ENCODE peak calls at places on chromosomes 12 and 14, in five cellular contexts. K is PC-3, Q is AG10803, D is psoas muscle, N is IMR-90. O is an unnamed sample.

GRCh38 chr12:39235990-39236767 is 206.7 kb downstream of the KIF21A start:
- DNase-seq in K (peak; percentile 89), Q (no peak), D (no peak), N (no peak), O (peak; percentile 28)

GRCh38 chr12:113203852-113204760 is 17.2 kb upstream of the TPCN1 start:
- DNase-seq in K (no peak), Q (peak; percentile 31), D (no peak), N (no peak), O (peak; percentile 55)

GRCh38 chr12:109735051-109735521 is 21.5 kb downstream of the FAM222A start:
- DNase-seq in K (no peak), Q (no peak), D (peak; percentile 9), N (no peak), O (no peak)

GRCh38 chr12:52151859-52152783 is 39.7 kb downstream of the KRT80 start:
- DNase-seq in K (peak; percentile 82), Q (peak; percentile 68), D (peak; percentile 79), N (peak; percentile 41), O (peak; percentile 60)

GRCh38 chr14:97978336-97978735 is 1181.2 kb downstream of the VRK1 start:
- DNase-seq in K (peak; percentile 68), Q (peak; percentile 66), D (peak; percentile 75), N (no peak), O (peak; percentile 2)

GRCh38 chr14:91968280-91968679 is 20.8 kb upstream of the FBLN5 start:
- DNase-seq in K (no peak), Q (no peak), D (no peak), N (no peak), O (no peak)

GRCh38 chr12:94779520-94779919 is 129.2 kb upstream of the TMCC3 start:
- DNase-seq in K (no peak), Q (peak; percentile 90), D (no peak), N (peak; percentile 26), O (peak; percentile 65)

GRCh38 chr14:74549588-74549987 is 56.0 kb downstream of the ISCA2 start:
- DNase-seq in K (peak; percentile 71), Q (peak; percentile 34), D (no peak), N (no peak), O (no peak)

GRCh38 chr12:117850048-117850447 is 118.7 kb downstream of the KSR2 start:
- DNase-seq in K (peak; percentile 80), Q (peak; percentile 51), D (no peak), N (peak; percentile 28), O (peak; percentile 57)

GRCh38 chr12:102539651-102540553 is 59.5 kb upstream of the IGF1 start:
- DNase-seq in K (no peak), Q (peak; percentile 93), D (no peak), N (peak; percentile 81), O (peak; percentile 34)

GRCh38 chr12:12503384-12504078 is 59.1 kb downstream of the DUSP16 start:
- DNase-seq in K (no peak), Q (no peak), D (no peak), N (no peak), O (no peak)

GRCh38 chr12:29155079-29155478 is 6.0 kb downstream of the FAR2 start:
- DNase-seq in K (no peak), Q (no peak), D (no peak), N (no peak), O (no peak)

GRCh38 chr12:15423629-15424028 is 101.3 kb downstream of the PTPRO start:
- DNase-seq in K (no peak), Q (peak; percentile 27), D (no peak), N (no peak), O (peak; percentile 22)

GRCh38 chr14:60090864-60091519 is 731 bp upstream of the PCNX4 start:
- DNase-seq in K (peak; percentile 84), Q (peak; percentile 69), D (peak; percentile 53), N (peak; percentile 64), O (peak; percentile 85)

GRCh38 chr12:120367924-120368788 is 808 bp downstream of the MSI1 start:
- DNase-seq in K (no peak), Q (no peak), D (peak; percentile 29), N (no peak), O (no peak)

GRCh38 chr12:14578646-14579045 is 11.0 kb upstream of the PLBD1 start:
- DNase-seq in K (no peak), Q (no peak), D (no peak), N (no peak), O (no peak)

GRCh38 chr12:106791531-106791930 is 17.0 kb downstream of the RIC8B start:
- DNase-seq in K (no peak), Q (no peak), D (no peak), N (no peak), O (no peak)

GRCh38 chr12:107364875-107365518 is 271.6 kb upstream of the CRY1 start:
- DNase-seq in K (no peak), Q (no peak), D (no peak), N (no peak), O (no peak)

GRCh38 chr14:22478670-22479069 is 110.4 kb downstream of the DAD1 start:
- DNase-seq in K (no peak), Q (no peak), D (peak; percentile 20), N (no peak), O (peak; percentile 61)

GRCh38 chr14:64737391-64738305 is 33.4 kb downstream of the PLEKHG3 start:
- DNase-seq in K (no peak), Q (no peak), D (no peak), N (no peak), O (no peak)

GRCh38 chr12:28626504-28626903 is 436.2 kb downstream of the CCDC91 start:
- DNase-seq in K (no peak), Q (no peak), D (no peak), N (no peak), O (no peak)

GRCh38 chr14:91607322-91608047 is 97.4 kb upstream of the PPP4R3A start:
- DNase-seq in K (no peak), Q (no peak), D (no peak), N (no peak), O (no peak)

GRCh38 chr12:104490850-104491249 is 34.1 kb downstream of the CHST11 start:
- DNase-seq in K (no peak), Q (no peak), D (no peak), N (no peak), O (no peak)

GRCh38 chr12:16300222-16300621 is 22.7 kb upstream of the SLC15A5 start:
- DNase-seq in K (no peak), Q (peak; percentile 60), D (no peak), N (peak; percentile 11), O (peak; percentile 67)

GRCh38 chr14:52879958-52880357 is 70.9 kb downstream of the FERMT2 start:
- DNase-seq in K (peak; percentile 9), Q (no peak), D (no peak), N (peak; percentile 56), O (no peak)

GRCh38 chr12:128844031-128844635 is 9.1 kb upstream of the GLT1D1 start:
- DNase-seq in K (no peak), Q (no peak), D (no peak), N (no peak), O (no peak)

GRCh38 chr14:86357866-86358265 is 827.9 kb downstream of the FLRT2 start:
- DNase-seq in K (no peak), Q (no peak), D (no peak), N (no peak), O (no peak)

GRCh38 chr12:30996255-30996654 is 69.7 kb downstream of the TSPAN11 start:
- DNase-seq in K (no peak), Q (peak; percentile 58), D (no peak), N (peak; percentile 76), O (peak; percentile 59)

GRCh38 chr14:89625208-89625987 is 208.4 kb upstream of the FOXN3 start:
- DNase-seq in K (no peak), Q (no peak), D (peak; percentile 29), N (no peak), O (peak; percentile 58)

GRCh38 chr14:45680531-45680930 is 427.5 kb upstream of the MIS18BP1 start:
- DNase-seq in K (peak; percentile 11), Q (no peak), D (no peak), N (no peak), O (no peak)
- H3K4me3 ChIP-seq in K (peak overlapping the region; percentile 17), Q (no peak overlapping the region), D (no peak overlapping the region), N (no peak overlapping the region), O (no peak overlapping the region)

DNA sequence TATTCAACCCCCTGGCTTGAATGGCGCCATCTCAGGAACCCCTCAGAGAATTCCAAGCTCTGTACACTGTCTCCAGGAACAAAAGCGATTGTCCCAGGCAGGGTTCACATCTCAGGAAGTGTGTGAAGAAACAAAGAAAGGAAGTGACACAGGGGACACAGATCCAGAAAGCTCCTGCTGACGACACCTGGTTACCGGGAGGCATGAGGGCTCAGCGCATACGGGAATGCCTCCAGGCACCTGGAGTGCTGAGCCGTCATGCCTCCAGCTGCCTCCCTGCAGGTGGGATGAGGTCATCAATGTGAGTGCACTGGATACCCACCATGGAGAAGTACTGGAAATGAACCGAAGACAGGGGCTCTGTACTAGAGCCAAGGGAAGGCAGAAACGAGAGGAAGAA is 45.5 kb downstream of the PITPNM2 start:
- DNase-seq in K (no peak), Q (no peak), D (no peak), N (no peak), O (peak; percentile 24)
- TF ChIP-seq CTCF in K (no peak), Q (no peak), D (no peak), N (no peak), O (no peak)

GRCh38 chr12:121792607-121793500 is 634 bp downstream of the RHOF start:
- DNase-seq in K (peak; percentile 36), Q (no peak), D (no peak), N (no peak), O (no peak)
- H3K4me3 ChIP-seq in K (peak overlapping the region; percentile 84), Q (peak overlapping the region; percentile 37), D (peak overlapping the region; percentile 86), N (peak overlapping the region; percentile 48), O (peak overlapping the region; percentile 54)

GRCh38 chr12:121577443-121578180 is 3.2 kb downstream of the KDM2B start:
- DNase-seq in K (no peak), Q (no peak), D (no peak), N (no peak), O (no peak)

GRCh38 chr12:121579981-121580868 is 598 bp downstream of the KDM2B start:
- DNase-seq in K (peak; percentile 63), Q (peak; percentile 61), D (peak; percentile 74), N (peak; percentile 55), O (peak; percentile 62)

GRCh38 chr12:121579190-121579791 is 1.5 kb downstream of the KDM2B start:
- DNase-seq in K (peak; percentile 18), Q (no peak), D (peak; percentile 26), N (no peak), O (peak; percentile 11)

GRCh38 chr12:121576851-121577391 is 3.9 kb downstream of the KDM2B start:
- DNase-seq in K (peak; percentile 89), Q (peak; percentile 94), D (no peak), N (peak; percentile 95), O (peak; percentile 80)

DNA sequence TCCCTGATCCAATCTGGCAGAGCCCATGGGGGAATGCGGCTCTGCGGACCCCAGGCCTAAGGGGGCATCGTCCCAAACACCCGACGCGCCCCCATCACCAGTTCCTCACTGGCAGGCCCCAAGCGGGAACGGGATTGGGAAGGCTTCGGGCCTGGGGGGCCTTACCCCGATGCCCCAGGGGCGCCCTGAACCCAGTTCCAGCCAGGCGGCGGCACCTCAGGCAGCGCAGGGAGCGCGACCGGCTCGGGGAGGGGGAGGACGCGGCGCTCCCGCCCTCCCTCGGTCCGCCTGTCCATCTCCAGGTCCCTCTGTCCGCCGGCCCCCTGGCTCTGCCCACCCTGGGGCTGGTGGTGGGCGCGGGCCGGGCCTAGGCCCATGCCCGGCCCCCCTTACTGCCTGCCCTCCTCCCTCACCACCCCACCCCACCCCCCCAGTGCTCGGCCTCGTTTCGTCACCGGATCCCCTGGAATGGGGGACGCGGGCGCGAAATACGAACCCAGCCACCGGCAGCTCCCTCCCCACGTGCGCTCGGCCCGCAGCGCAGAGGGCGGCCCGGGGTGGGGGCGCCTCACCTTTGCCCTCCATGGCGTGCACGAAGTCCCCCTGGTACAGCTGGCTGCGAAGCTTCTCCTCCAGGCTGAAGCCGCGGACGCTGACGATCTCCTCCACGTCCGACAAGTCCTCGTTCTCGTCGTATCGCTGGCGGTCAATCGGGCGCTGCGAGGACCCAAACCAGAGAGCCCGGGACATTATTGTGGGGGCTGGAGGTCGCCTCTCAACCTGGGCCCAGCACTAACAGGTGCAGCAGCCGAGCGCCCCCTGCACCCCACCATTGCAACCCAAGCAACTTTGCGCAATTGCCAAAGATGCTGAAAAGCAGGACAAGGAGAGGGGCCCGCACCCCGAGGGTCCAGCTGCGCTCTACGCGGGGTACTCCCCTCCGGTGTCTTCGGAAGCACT is 2.3 kb downstream of the KDM2B start:
- DNase-seq in K (no peak), Q (no peak), D (peak; percentile 28), N (peak; percentile 21), O (peak; percentile 35)
- TF ChIP-seq CTCF in K (no peak), Q (no peak), D (no peak), N (no peak), O (no peak)

O was measured in fibroblast of pulmonary artery.